ENCODE peak calls at places on chromosomes 16 and 17, in four cellular contexts. Q is prostate gland; P is heart right ventricle; G is CD8-positive, alpha-beta memory T cell. S is an unnamed sample.

GRCh38 chr16:11367483-11367906 is 22.2 kb downstream of the RMI2 start:
- DNase-seq in Q (no peak), P (no peak), G (no peak), S (no peak)

GRCh38 chr17:4511199-4511932 is 12.7 kb downstream of the SPNS2 start:
- DNase-seq in Q (no peak), P (no peak), G (no peak), S (no peak)

GRCh38 chr16:54236761-54237160 is 49.8 kb downstream of the IRX3 start:
- DNase-seq in Q (no peak), P (no peak), G (no peak), S (no peak)

GRCh38 chr16:31277659-31278260 is 18.0 kb downstream of the ITGAM start:
- DNase-seq in Q (no peak), P (no peak), G (no peak), S (no peak)

GRCh38 chr17:39450051-39450450 is 1.0 kb downstream of the MED1 start:
- DNase-seq in Q (no peak), P (no peak), G (no peak), S (no peak)

GRCh38 chr17:68440526-68440925 is 16.8 kb downstream of the WIPI1 start:
- DNase-seq in Q (no peak), P (no peak), G (no peak), S (no peak)

GRCh38 chr16:27248036-27248435 is 20.5 kb downstream of the NSMCE1 start:
- DNase-seq in Q (no peak), P (no peak), G (no peak), S (no peak)

GRCh38 chr17:1934901-1935300 is 90.2 kb downstream of the RTN4RL1 start:
- DNase-seq in Q (no peak), P (no peak), G (no peak), S (no peak)

GRCh38 chr17:50835563-50836231 is at the start of gene WFIKKN2:
- DNase-seq in Q (no peak), P (no peak), G (no peak), S (no peak)

GRCh38 chr17:82876602-82877391 is 37.0 kb upstream of the ZNF750 start:
- DNase-seq in Q (peak), P (peak), G (no peak), S (peak)

DNA sequence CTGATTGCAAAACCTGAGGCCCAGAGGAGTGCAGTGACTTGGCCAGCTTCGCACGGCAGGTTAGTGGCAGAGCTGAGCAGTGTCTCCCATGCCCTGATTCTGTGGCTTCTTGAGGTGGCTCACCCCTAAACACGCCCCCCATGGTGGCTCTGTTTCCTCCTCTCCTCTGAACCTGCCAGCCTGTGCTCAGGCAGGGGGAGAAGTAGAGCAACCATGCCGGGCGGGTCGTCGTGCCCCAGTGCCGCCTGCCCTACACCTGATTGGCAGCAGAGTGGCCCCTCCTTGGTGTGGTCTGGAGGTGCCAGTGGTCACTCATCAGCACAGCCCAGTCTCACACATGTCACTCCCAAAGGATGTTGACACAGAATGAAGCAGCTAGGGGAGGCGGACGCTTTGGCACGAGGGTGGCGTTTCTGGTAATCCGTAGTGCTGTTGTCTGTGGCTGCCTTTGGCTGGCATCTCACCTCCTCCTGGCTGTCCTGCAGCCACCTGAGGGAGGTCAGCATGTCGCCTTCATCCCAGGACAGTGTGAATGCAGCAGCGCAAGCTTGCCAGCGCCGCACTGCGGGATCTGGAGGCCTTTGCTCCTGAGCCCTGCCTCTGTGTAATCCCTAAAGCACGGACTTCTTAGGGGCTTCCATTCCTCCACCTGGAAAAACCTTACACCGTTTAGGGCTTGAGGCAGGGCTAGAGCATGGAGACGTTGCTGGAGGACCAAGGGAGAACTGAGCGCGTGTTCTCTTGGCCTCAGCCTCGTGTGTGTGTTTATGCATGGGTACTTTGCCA is 294.7 kb downstream of the SEC14L1 start:
- DNase-seq in Q (no peak), P (no peak), G (no peak), S (no peak)
- H3K27ac ChIP-seq in Q (peak), P (peak), G (no peak), S (no peak)

GRCh38 chr16:67846063-67846319 is 742 bp upstream of the NUTF2 start:
- DNase-seq in Q (no peak), P (no peak), G (no peak), S (no peak)

GRCh38 chr16:67843343-67843765 is 1.2 kb downstream of the THAP11 start:
- DNase-seq in Q (no peak), P (no peak), G (no peak), S (no peak)

GRCh38 chr16:67842509-67843342 is 606 bp downstream of the THAP11 start:
- DNase-seq in Q (peak), P (peak), G (peak), S (no peak)

GRCh38 chr16:67845291-67846062 is 1.3 kb upstream of the NUTF2 start:
- DNase-seq in Q (no peak), P (no peak), G (no peak), S (no peak)

GRCh38 chr16:67844441-67844840 is 2.3 kb upstream of the NUTF2 start:
- DNase-seq in Q (no peak), P (no peak), G (no peak), S (peak)
- H3K27ac ChIP-seq in Q (no peak), P (peak), G (no peak), S (no peak)

GRCh38 chr17:36183001-36183810 is 6.8 kb upstream of the TBC1D3B start:
- DNase-seq in Q (peak), P (peak), G (no peak), S (no peak)

GRCh38 chr17:36185416-36185815 is 9.0 kb upstream of the TBC1D3B start:
- DNase-seq in Q (no peak), P (no peak), G (no peak), S (no peak)

GRCh38 chr17:36183811-36184765 is 7.7 kb upstream of the TBC1D3B start:
- DNase-seq in Q (no peak), P (no peak), G (no peak), S (no peak)

GRCh38 chr17:36182176-36183000 is 6.0 kb upstream of the TBC1D3B start:
- DNase-seq in Q (peak), P (no peak), G (no peak), S (no peak)
- H3K27ac ChIP-seq in Q (peak), P (peak), G (no peak), S (no peak)

GRCh38 chr17:6637458-6637840 is 3.1 kb downstream of the KIAA0753 start:
- DNase-seq in Q (no peak), P (no peak), G (no peak), S (no peak)
- H3K27ac ChIP-seq in Q (no peak), P (no peak), G (no peak), S (no peak)

DNA sequence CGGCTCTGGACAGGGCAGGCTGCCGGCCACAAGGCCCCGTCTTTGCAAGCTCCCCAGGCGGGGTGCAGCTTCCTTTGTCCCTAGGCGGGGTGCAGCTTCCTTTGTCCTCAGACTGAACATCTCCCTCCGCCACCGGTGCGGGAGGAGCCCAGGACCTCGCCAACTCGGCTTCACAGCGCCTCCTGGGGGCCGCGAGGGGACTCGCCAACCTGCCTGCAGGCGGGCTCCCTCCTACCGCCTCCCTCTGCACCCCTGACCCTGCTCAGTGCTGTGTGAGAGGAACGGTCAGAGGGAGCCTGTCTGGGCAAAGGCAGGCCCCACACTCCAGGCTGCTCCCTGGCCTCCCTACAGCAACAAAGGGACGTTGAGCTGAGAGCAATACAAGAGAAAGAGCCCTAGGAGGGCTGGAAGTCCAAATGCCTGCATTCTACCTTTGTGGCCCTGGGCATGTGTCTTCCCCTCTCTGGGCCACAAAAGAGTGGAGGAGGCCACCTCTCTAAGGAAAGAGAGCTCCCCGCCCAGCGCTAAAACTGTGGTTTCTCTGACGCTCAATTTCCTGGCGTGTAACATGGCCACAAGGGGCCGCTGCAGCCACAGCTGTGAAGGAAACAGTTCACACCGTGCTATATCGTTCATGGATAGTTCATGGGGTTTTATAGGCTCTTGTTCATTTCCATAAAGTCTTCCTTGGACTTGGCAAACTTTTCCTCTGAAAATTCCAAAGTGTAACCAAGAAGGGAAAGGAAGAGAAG is 20.9 kb upstream of the KRT19 start:
- DNase-seq in Q (peak), P (peak), G (peak), S (no peak)
- H3K27ac ChIP-seq in Q (peak), P (peak), G (peak), S (peak)

DNA sequence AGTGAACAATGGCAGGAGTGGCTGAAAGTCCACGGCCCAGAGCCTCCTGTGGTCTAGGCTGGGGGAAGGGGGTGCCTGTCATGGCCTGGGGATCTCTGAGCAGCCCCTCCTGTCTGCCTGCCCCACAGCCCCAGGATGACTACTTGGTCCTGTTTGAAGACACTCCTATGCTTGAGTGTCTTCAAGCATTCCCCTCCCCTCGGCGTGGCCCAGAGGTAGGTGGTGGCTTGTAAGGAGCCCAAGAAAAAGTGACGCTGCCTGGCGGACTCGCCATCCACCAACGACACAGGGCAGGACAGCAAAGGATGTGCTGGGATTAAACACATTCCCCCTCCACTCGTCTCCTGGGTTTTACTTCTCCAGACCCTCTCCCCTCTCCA is 5.7 kb downstream of the SULT1A1 start:
- DNase-seq in Q (no peak), P (no peak), G (no peak), S (no peak)
- H3K27ac ChIP-seq in Q (no peak), P (no peak), G (no peak), S (no peak)

DNA sequence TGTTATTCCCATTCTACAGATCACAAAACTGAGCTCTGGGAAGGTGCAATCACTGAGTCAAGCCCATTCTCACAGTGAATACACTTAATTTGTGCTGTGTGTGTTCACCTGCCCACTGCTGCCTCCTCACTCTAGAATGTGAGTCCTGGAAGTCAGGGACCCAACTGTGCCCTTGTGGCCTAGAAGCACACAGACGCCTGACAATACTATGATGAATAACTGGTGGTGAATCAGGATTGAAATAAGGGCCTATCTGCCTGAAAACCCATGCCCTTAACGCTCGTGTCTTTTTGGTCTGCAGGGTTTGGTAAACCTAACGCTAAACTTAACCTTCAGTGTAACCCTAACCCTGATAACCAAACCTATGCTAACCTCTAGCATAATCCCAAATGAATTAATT is 80.3 kb downstream of the ZNF423 start:
- DNase-seq in Q (no peak), P (no peak), G (no peak), S (no peak)
- H3K27ac ChIP-seq in Q (no peak), P (peak), G (no peak), S (no peak)

DNA sequence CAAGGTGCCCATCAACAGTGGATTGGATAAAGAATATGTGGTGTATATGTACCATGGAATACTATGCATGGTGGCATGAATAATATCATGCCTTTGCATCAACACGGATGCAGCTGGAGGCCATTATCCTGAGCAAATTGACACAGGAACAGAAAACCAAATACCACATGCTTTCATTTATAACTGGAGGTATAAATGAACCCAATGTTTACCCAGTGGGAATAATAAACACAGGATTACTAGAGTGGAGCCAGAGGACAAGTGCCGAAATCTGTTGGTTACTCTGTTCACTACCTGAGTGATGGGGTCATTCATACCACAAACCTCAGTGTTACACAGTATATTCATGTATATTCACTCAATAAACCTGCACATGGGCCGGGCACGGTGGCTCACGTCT is 125.2 kb downstream of the CDH11 start:
- DNase-seq in Q (no peak), P (no peak), G (no peak), S (no peak)
- H3K27ac ChIP-seq in Q (no peak), P (no peak), G (no peak), S (no peak)

DNA sequence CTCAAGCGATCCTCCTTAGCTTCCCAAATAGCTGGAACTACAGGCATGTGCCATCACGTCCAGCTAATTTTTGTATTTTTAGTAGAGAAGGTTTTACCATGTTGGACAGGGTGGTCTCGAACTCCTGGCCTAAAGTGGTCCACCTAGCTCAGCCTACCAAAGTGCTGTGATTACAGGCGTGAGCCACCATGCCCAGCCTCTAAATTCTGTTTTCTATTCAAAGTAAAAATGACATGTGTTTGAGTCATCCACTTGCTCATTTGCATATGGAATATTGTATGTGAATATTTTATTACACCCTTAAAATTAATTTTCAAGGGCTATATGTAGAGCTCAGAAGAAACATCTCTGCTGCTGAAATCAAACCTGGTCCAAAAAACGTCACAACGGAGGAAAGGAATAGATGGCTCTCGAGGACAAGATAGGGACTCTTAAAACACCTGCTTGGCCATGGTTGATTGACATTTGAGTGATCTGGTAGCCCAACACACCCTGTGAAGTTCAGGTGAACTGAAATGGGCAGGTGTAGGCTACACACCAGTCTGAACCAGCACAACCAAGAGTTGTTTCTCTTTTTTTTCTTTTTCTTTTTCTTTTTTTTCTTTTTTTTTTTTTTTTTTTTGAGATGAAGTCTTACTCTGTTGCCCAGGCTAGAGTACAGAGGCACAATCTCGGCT is 51.1 kb downstream of the SF3B3 start:
- DNase-seq in Q (no peak), P (no peak), G (no peak), S (no peak)
- H3K27ac ChIP-seq in Q (peak), P (peak), G (no peak), S (peak)

GRCh38 chr17:41617698-41618097 is 5.1 kb upstream of the KRT16 start:
- DNase-seq in Q (no peak), P (no peak), G (no peak), S (peak)
- H3K27ac ChIP-seq in Q (no peak), P (no peak), G (no peak), S (peak)